ENCODE peak calls at places on chromosomes 16 and 17, in four cellular contexts. I, N, S and T are unnamed samples.
A peak's percentile ranks its signal among the peaks of the same experiment; 100 is the strongest.

GRCh38 chr17:80637286-80637703 is 92.7 kb downstream of the RPTOR start:
- DNase-seq in S (no peak), N (no peak), I (no peak), T (no peak)

GRCh38 chr17:1058423-1059130 is 61.6 kb downstream of the TIMM22 start:
- DNase-seq in N (peak; percentile 74), I (peak; percentile 46), S (no peak), T (no peak)

GRCh38 chr16:2085669-2086068 is 37.9 kb downstream of the TSC2 start:
- DNase-seq in I (no peak), N (no peak), S (no peak), T (no peak)

GRCh38 chr17:38741853-38742421 is 6.2 kb downstream of the PCGF2 start:
- DNase-seq in N (no peak), S (peak; percentile 53), I (peak; percentile 63), T (peak; percentile 55)

GRCh38 chr17:78237403-78238012 is 6.1 kb downstream of the TMEM235 start:
- DNase-seq in N (no peak), S (peak; percentile 38), I (no peak), T (no peak)

GRCh38 chr17:82175951-82176350 is 36.7 kb downstream of the CCDC57 start:
- DNase-seq in I (no peak), N (no peak), S (no peak), T (no peak)

GRCh38 chr17:40916366-40916765 is 21.1 kb downstream of the KRT23 start:
- DNase-seq in I (no peak), N (no peak), S (no peak), T (no peak)

GRCh38 chr16:1057252-1057932 is 15.2 kb upstream of the SSTR5 start:
- DNase-seq in I (no peak), S (no peak), N (peak; percentile 65), T (no peak)

GRCh38 chr16:47973552-47973951 is 182.2 kb downstream of the ABCC12 start:
- DNase-seq in I (no peak), S (no peak), N (no peak), T (no peak)

GRCh38 chr16:66326995-66327513 is 39.4 kb upstream of the CDH5 start:
- DNase-seq in I (no peak), S (no peak), N (no peak), T (no peak)

GRCh38 chr17:63337579-63337978 is 108.5 kb downstream of the CYB561 start:
- DNase-seq in N (no peak), S (no peak), I (no peak), T (no peak)

GRCh38 chr16:88464447-88465318 is 11.6 kb downstream of the ZFPM1 start:
- DNase-seq in N (no peak), S (no peak), I (no peak), T (no peak)

GRCh38 chr17:43952351-43952723 is 1.4 kb downstream of the PYY start:
- DNase-seq in S (no peak), N (peak; percentile 54), I (no peak), T (no peak)

GRCh38 chr16:85891033-85891775 is 7.8 kb upstream of the IRF8 start:
- DNase-seq in S (no peak), N (no peak), I (no peak), T (no peak)

GRCh38 chr17:49414271-49414621 is 436 bp downstream of the PHB1 start:
- DNase-seq in S (no peak), N (no peak), I (no peak), T (no peak)

GRCh38 chr16:69761983-69762842 is at the start of gene WWP2:
- DNase-seq in I (peak; percentile 70), N (peak; percentile 91), S (peak; percentile 71), T (no peak)

GRCh38 chr17:50883850-50884291 is 17.7 kb upstream of the TOB1 start:
- DNase-seq in N (no peak), S (no peak), I (no peak), T (no peak)

GRCh38 chr17:55816532-55817272 is 65.9 kb downstream of the PCTP start:
- DNase-seq in N (no peak), I (no peak), S (no peak), T (no peak)

GRCh38 chr16:72270531-72270930 is 98.6 kb upstream of the PMFBP1 start:
- DNase-seq in N (no peak), S (no peak), I (no peak), T (no peak)
- TF ChIP-seq CTCF in N (no peak), S (no peak), I (no peak), T (no peak)

GRCh38 chr17:6557040-6557438 is 684 bp upstream of the PITPNM3 start:
- DNase-seq in I (no peak), S (no peak), N (no peak), T (no peak)

GRCh38 chr17:6554336-6554735 is 2.0 kb downstream of the PITPNM3 start:
- DNase-seq in I (no peak), N (no peak), S (no peak), T (no peak)

GRCh38 chr17:6554871-6555330 is 1.5 kb downstream of the PITPNM3 start:
- DNase-seq in S (no peak), I (no peak), N (no peak), T (no peak)

GRCh38 chr17:6556121-6557039 is at the start of gene PITPNM3:
- DNase-seq in N (peak; percentile 66), S (no peak), I (no peak), T (no peak)

GRCh38 chr17:6555331-6556120 is 829 bp downstream of the PITPNM3 start:
- DNase-seq in I (no peak), S (peak; percentile 66), N (peak; percentile 78), T (no peak)
- H3K4me3 ChIP-seq in I (no peak overlapping the region), S (peak overlapping the region; percentile 70), N (peak overlapping the region; percentile 82), T (peak overlapping the region; percentile 38)

GRCh38 chr16:30524575-30525571 is 1.5 kb downstream of the ZNF768 start:
- DNase-seq in S (no peak), N (no peak), I (no peak), T (no peak)
- TF ChIP-seq CTCF in S (no peak), N (no peak), I (no peak), T (no peak)

DNA sequence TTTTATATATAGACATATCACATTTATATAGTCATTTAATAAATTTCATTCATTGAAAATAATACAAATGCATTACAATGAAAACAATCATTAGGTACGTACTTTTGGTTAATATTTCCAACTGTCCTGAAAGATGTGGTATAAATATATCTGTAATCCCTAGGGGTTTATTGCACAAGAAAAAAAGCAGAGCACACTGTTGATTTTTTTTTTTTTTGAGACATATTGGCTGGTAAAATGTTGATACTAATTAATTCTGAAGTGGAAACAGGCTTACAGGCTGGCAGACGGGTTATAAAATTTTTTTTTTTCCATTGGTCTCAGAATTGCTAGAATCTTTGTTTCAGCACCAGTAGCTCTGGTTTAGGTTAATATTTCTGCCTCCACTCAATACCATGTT is 193.6 kb downstream of the MAP2K6 start:
- DNase-seq in I (no peak), S (no peak), N (no peak), T (no peak)
- H3K4me3 ChIP-seq in I (no peak overlapping the region), S (no peak overlapping the region), N (no peak overlapping the region), T (no peak overlapping the region)

DNA sequence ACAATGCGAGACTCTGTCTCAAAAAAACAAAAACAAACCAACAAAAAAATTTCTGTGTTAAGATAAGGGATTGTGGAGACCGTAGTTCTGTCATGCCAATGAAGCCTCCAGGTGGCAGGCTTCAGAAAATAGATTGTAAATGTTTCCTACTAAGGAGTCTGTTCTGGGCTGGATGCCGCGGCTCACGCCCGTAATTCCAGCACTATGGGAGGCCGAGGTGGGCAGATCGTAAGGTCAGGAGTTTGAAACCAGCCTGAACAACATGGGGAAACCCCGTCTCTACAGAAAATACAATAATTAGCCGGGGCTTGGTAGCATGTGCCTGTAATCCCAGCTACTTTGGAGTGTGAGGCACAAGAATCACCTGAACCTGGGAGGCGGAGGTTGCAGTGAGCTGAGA is 4.4 kb upstream of the SNX29 start:
- DNase-seq in N (peak; percentile 66), I (no peak), S (no peak), T (no peak)
- TF ChIP-seq CTCF in N (peak; percentile 53), I (no peak), S (peak; percentile 28), T (peak; percentile 31)

GRCh38 chr17:9957244-9957643 is 52.2 kb upstream of the RCVRN start:
- DNase-seq in S (no peak), N (no peak), I (no peak), T (no peak)

GRCh38 chr17:9958586-9959281 is 53.7 kb upstream of the RCVRN start:
- DNase-seq in N (peak; percentile 65), S (no peak), I (no peak), T (no peak)

GRCh38 chr17:9956474-9957131 is 51.5 kb upstream of the RCVRN start:
- DNase-seq in S (peak; percentile 82), I (no peak), N (no peak), T (no peak)

DNA sequence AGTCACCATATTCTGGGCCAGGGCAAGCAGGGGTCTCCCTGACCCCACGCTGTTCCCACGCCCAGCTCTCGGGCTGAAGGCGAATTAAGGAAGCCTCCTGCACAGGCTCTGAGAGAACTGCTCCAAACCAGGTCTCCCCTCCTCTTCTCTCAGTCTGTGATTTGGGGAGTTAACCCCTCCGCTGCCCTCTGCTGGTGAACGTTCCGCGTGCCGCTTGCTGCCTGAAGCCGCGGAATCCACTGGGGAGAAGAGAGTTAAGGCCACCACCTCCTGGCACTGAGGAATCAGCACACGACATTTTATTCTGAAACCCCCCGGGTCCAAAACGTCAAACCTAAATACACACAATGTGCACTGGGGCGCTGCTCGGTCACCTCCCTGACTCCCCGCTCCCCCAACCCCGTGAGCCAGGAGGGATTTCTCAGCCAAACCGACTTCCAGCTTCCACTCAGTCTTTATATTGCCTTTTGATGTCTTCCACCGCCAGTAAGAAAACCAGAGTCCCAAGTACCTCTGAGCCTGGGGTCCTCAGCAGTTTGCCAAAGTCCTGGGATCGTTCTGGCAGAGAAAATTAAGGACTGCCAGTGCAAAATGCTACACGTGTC is 54.4 kb upstream of the RCVRN start:
- DNase-seq in I (no peak), S (peak; percentile 94), N (peak; percentile 87), T (peak; percentile 34)
- H3K4me3 ChIP-seq in I (no peak overlapping the region), S (peak overlapping the region; percentile 47), N (peak overlapping the region; percentile 53), T (no peak overlapping the region)

GRCh38 chr16:72960101-72960500 is 87.8 kb downstream of the ZFHX3 start:
- DNase-seq in S (no peak), I (no peak), N (no peak), T (no peak)

GRCh38 chr16:72961863-72962262 is 86.1 kb downstream of the ZFHX3 start:
- DNase-seq in I (no peak), S (no peak), N (peak; percentile 63), T (no peak)

GRCh38 chr16:72959301-72959996 is 88.5 kb downstream of the ZFHX3 start:
- DNase-seq in I (no peak), N (no peak), S (no peak), T (no peak)

GRCh38 chr16:72962347-72962746 is 85.6 kb downstream of the ZFHX3 start:
- DNase-seq in I (no peak), S (no peak), N (no peak), T (no peak)

GRCh38 chr16:72961115-72961832 is 86.7 kb downstream of the ZFHX3 start:
- DNase-seq in S (no peak), I (no peak), N (no peak), T (no peak)
- TF ChIP-seq CTCF in S (peak; percentile 40), I (no peak), N (peak; percentile 46), T (peak; percentile 51)

GRCh38 chr16:30092373-30093010 is 768 bp upstream of the TBX6 start:
- DNase-seq in N (peak; percentile 94), I (peak; percentile 88), S (peak; percentile 33), T (no peak)
- H3K4me3 ChIP-seq in N (peak overlapping the region; percentile 92), I (no peak overlapping the region), S (peak overlapping the region; percentile 48), T (peak overlapping the region; percentile 40)